ENCODE peak calls at places on chromosome 19, in ten cellular contexts. H is Peyer's patch, E is A549, L is uterus, C is IMR-90, J is spleen, K is vagina, O is suprapubic skin, X is tibial nerve, F is upper lobe of left lung. S is an unnamed sample.

GRCh38 chr19:3132971-3133792 is 2.7 kb upstream of the GNA15 start:
- DNase-seq in H (peak), E (no peak), L (no peak), C (peak), J (no peak), K (no peak), O (peak), X (peak), F (peak), S (no peak)

GRCh38 chr19:39778763-39779162 is at the start of gene LEUTX:
- DNase-seq in H (no peak), E (no peak), L (no peak), C (no peak), J (no peak), K (no peak), O (no peak), X (no peak), F (no peak), S (no peak)

GRCh38 chr19:58000677-58001076 is 1.9 kb downstream of the ZNF606 start:
- DNase-seq in H (no peak), E (no peak), L (no peak), C (no peak), J (no peak), K (no peak), O (no peak), X (no peak), F (no peak), S (no peak)

GRCh38 chr19:21751379-21751778 is 16.0 kb downstream of the ZNF100 start:
- DNase-seq in H (no peak), E (no peak), L (no peak), C (peak), J (no peak), K (no peak), O (no peak), X (no peak), F (no peak), S (no peak)

GRCh38 chr19:7915250-7916136 is 863 bp downstream of the TGFBR3L start:
- DNase-seq in H (no peak), E (no peak), L (no peak), C (no peak), J (no peak), K (no peak), O (no peak), X (no peak), F (peak), S (no peak)

GRCh38 chr19:46990998-46991676 is 28.5 kb upstream of the NPAS1 start:
- DNase-seq in H (peak), E (peak), L (peak), C (peak), J (peak), K (no peak), O (peak), X (peak), F (no peak), S (peak)

GRCh38 chr19:7931221-7932061 is 5.5 kb upstream of the CTXN1 start:
- DNase-seq in H (no peak), E (no peak), L (no peak), C (no peak), J (peak), K (no peak), O (no peak), X (no peak), F (peak), S (no peak)

GRCh38 chr19:11261902-11262839 is at the start of gene DOCK6:
- DNase-seq in H (peak), E (no peak), L (peak), C (no peak), J (peak), K (no peak), O (no peak), X (no peak), F (peak), S (peak)

GRCh38 chr19:29887498-29887897 is 54.5 kb upstream of the URI1 start:
- DNase-seq in H (peak), E (no peak), L (no peak), C (peak), J (peak), K (no peak), O (no peak), X (no peak), F (no peak), S (peak)

GRCh38 chr19:29694669-29695627 is 20.1 kb downstream of the C19orf12 start:
- DNase-seq in H (peak), E (peak), L (peak), C (peak), J (peak), K (no peak), O (peak), X (peak), F (peak), S (peak)

GRCh38 chr19:2912306-2912705 is 11.6 kb downstream of the ZNF57 start:
- DNase-seq in H (no peak), E (no peak), L (no peak), C (no peak), J (no peak), K (no peak), O (no peak), X (no peak), F (no peak), S (no peak)

GRCh38 chr19:7918615-7919421 is 1.3 kb upstream of the SNAPC2 start:
- DNase-seq in H (peak), E (no peak), L (no peak), C (no peak), J (peak), K (no peak), O (no peak), X (no peak), F (peak), S (no peak)

GRCh38 chr19:33267706-33268105 is 34.6 kb downstream of the CEBPA start:
- DNase-seq in H (no peak), E (no peak), L (no peak), C (no peak), J (peak), K (no peak), O (no peak), X (no peak), F (no peak), S (no peak)

GRCh38 chr19:7078007-7078406 is 8.5 kb downstream of the ZNF557 start:
- DNase-seq in H (no peak), E (no peak), L (no peak), C (no peak), J (no peak), K (no peak), O (no peak), X (no peak), F (no peak), S (no peak)

GRCh38 chr19:13842294-13843103 is 34.4 kb upstream of the NANOS3 start:
- DNase-seq in H (peak), E (no peak), L (peak), C (peak), J (peak), K (no peak), O (peak), X (peak), F (peak), S (peak)

GRCh38 chr19:9934132-9934950 is 2.0 kb downstream of the OLFM2 start:
- DNase-seq in H (peak), E (peak), L (peak), C (peak), J (peak), K (no peak), O (peak), X (peak), F (peak), S (peak)

GRCh38 chr19:8363803-8364771 is at the start of gene ANGPTL4:
- DNase-seq in H (peak), E (peak), L (peak), C (peak), J (peak), K (no peak), O (peak), X (peak), F (peak), S (peak)

GRCh38 chr19:670609-671075 is 5.5 kb upstream of the FSTL3 start:
- DNase-seq in H (no peak), E (peak), L (no peak), C (no peak), J (no peak), K (no peak), O (no peak), X (no peak), F (peak), S (no peak)

GRCh38 chr19:43562698-43563241 is 12.6 kb downstream of the XRCC1 start:
- DNase-seq in H (peak), E (no peak), L (peak), C (peak), J (peak), K (no peak), O (peak), X (peak), F (peak), S (peak)

GRCh38 chr19:32921624-32922023 is 50.1 kb downstream of the CEP89 start:
- DNase-seq in H (no peak), E (no peak), L (no peak), C (no peak), J (no peak), K (no peak), O (no peak), X (no peak), F (no peak), S (no peak)

GRCh38 chr19:33395561-33396550 is 22.3 kb downstream of the CEBPG start:
- DNase-seq in H (no peak), E (no peak), L (peak), C (peak), J (peak), K (no peak), O (peak), X (peak), F (peak), S (peak)

GRCh38 chr19:46955114-46955812 is 64.4 kb upstream of the NPAS1 start:
- DNase-seq in H (no peak), E (no peak), L (no peak), C (peak), J (no peak), K (no peak), O (no peak), X (no peak), F (no peak), S (peak)

GRCh38 chr19:42176649-42176989 is 40.9 kb downstream of the DEDD2 start:
- DNase-seq in H (peak), E (peak), L (no peak), C (no peak), J (no peak), K (no peak), O (no peak), X (no peak), F (peak), S (no peak)

GRCh38 chr19:37217533-37217854 is 520 bp upstream of the ZNF383 start:
- DNase-seq in H (no peak), E (no peak), L (no peak), C (no peak), J (no peak), K (no peak), O (no peak), X (no peak), F (no peak), S (no peak)

GRCh38 chr19:11387154-11388034 is 3.3 kb upstream of the EPOR start:
- DNase-seq in H (no peak), E (no peak), L (no peak), C (no peak), J (no peak), K (no peak), O (no peak), X (no peak), F (no peak), S (no peak)

GRCh38 chr19:55526216-55527196 is 10.4 kb downstream of the SBK2 start:
- DNase-seq in H (peak), E (peak), L (peak), C (peak), J (no peak), K (no peak), O (no peak), X (no peak), F (peak), S (peak)

GRCh38 chr19:3606174-3606689 is 443 bp downstream of the TBXA2R start:
- DNase-seq in H (peak), E (no peak), L (no peak), C (no peak), J (peak), K (no peak), O (peak), X (no peak), F (peak), S (no peak)

GRCh38 chr19:55519461-55520311 is 17.2 kb downstream of the SBK2 start:
- DNase-seq in H (no peak), E (peak), L (no peak), C (peak), J (no peak), K (no peak), O (no peak), X (no peak), F (no peak), S (no peak)

GRCh38 chr19:54201172-54201701 is 579 bp downstream of the RPS9 start:
- DNase-seq in H (no peak), E (no peak), L (no peak), C (no peak), J (peak), K (no peak), O (no peak), X (no peak), F (no peak), S (no peak)

GRCh38 chr19:29271911-29272310 is 59.0 kb upstream of the UQCRFS1 start:
- DNase-seq in H (no peak), E (no peak), L (no peak), C (no peak), J (no peak), K (peak), O (no peak), X (no peak), F (no peak), S (no peak)

GRCh38 chr19:4916292-4917082 is 7.2 kb downstream of the UHRF1 start:
- DNase-seq in H (peak), E (no peak), L (no peak), C (no peak), J (peak), K (no peak), O (peak), X (no peak), F (peak), S (no peak)
- TF ChIP-seq POLR2A in H (no peak), E (no peak), L (no peak), C (no peak), J (no peak), K (no peak), O (no peak), X (no peak), F (peak), S (no peak)

GRCh38 chr19:34428549-34429285 is 536 bp downstream of the UBA2 start:
- DNase-seq in H (peak), E (peak), L (peak), C (peak), J (no peak), K (no peak), O (no peak), X (peak), F (peak), S (peak)
- H3K4me3 ChIP-seq in H (peak), E (peak), L (peak), C (peak), J (peak), K (peak), O (peak), X (peak), F (peak), S (peak)

GRCh38 chr19:49556412-49557398 is 23.7 kb downstream of the NOSIP start:
- DNase-seq in H (peak), E (no peak), L (no peak), C (no peak), J (no peak), K (no peak), O (no peak), X (no peak), F (peak), S (no peak)

GRCh38 chr19:49552749-49553148 is 24.9 kb downstream of the RCN3 start:
- DNase-seq in H (no peak), E (no peak), L (no peak), C (no peak), J (no peak), K (no peak), O (no peak), X (no peak), F (no peak), S (no peak)

GRCh38 chr19:49555600-49556411 is 24.6 kb downstream of the NOSIP start:
- DNase-seq in H (peak), E (peak), L (peak), C (no peak), J (peak), K (no peak), O (no peak), X (peak), F (peak), S (peak)

GRCh38 chr19:49553451-49554271 is 25.9 kb downstream of the RCN3 start:
- DNase-seq in H (peak), E (no peak), L (no peak), C (peak), J (no peak), K (no peak), O (no peak), X (no peak), F (no peak), S (no peak)

GRCh38 chr19:49554701-49555181 is 25.6 kb downstream of the NOSIP start:
- DNase-seq in H (peak), E (no peak), L (no peak), C (no peak), J (peak), K (no peak), O (no peak), X (no peak), F (no peak), S (no peak)
- H3K27ac ChIP-seq in H (peak), E (no peak), L (peak), C (no peak), J (peak), K (peak), O (peak), X (peak), F (peak), S (peak)

DNA sequence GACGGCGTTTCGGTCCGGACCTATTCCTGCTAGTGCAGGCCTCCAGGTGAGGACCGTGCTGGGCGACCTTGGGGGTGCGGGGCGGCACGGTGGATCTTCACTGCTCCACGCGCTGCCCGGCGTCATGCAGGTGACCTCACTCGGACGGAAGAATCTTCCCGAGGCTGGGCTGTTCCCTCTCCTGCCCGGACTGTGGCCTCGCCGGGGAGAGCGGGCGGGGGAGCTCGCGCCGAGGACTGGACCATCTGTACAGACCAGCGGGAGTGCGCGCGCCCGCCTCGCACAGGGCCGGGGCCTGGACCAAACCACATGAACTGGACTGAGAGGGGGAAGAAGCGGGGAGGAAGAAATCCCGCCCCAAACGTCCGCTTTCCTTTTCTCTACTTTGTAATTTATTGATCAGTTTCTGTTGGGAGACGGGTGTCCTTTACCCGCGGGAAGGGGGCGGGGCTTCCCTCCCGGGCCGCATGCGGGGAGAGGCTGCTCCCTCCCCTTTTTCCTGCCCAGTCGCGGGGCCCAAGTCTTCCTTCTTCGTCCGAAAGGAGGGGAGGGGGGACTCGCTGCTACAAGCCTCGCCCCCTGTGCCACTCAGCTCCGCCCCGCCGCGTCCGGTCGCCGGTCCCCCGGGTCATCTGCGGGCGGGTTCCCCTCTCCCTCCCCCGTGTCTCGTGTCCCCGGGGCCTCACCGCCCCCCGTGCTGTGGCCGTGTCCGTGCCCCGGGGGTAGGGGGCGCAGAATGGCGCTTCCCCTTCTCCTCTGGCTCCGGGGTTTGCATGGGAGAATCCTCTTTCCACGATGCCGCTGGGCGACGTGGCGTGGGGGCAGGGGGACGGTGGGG is 4.9 kb downstream of the HRC start:
- DNase-seq in H (peak), E (peak), L (peak), C (peak), J (peak), K (no peak), O (peak), X (peak), F (peak), S (peak)
- TF ChIP-seq POLR2A in H (peak), E (peak), L (peak), C (no peak), J (no peak), K (peak), O (no peak), X (no peak), F (peak), S (no peak)

GRCh38 chr19:45911291-45911690 is 3.3 kb downstream of the NANOS2 start:
- DNase-seq in H (no peak), E (no peak), L (no peak), C (no peak), J (no peak), K (no peak), O (no peak), X (no peak), F (no peak), S (no peak)
- H3K4me3 ChIP-seq in H (no peak), E (no peak), L (no peak), C (no peak), J (no peak), K (no peak), O (no peak), X (no peak), F (no peak), S (no peak)

GRCh38 chr19:17679526-17680234 is 8.5 kb downstream of the UNC13A start:
- DNase-seq in H (no peak), E (no peak), L (no peak), C (no peak), J (no peak), K (no peak), O (no peak), X (no peak), F (no peak), S (no peak)

GRCh38 chr19:17683078-17683477 is 5.1 kb downstream of the UNC13A start:
- DNase-seq in H (no peak), E (no peak), L (no peak), C (no peak), J (no peak), K (no peak), O (no peak), X (no peak), F (no peak), S (no peak)

GRCh38 chr19:17680235-17680722 is 7.9 kb downstream of the UNC13A start:
- DNase-seq in H (peak), E (peak), L (peak), C (peak), J (peak), K (no peak), O (peak), X (peak), F (peak), S (peak)

GRCh38 chr19:17682273-17682672 is 5.9 kb downstream of the UNC13A start:
- DNase-seq in H (no peak), E (no peak), L (no peak), C (no peak), J (no peak), K (no peak), O (no peak), X (no peak), F (no peak), S (no peak)

DNA sequence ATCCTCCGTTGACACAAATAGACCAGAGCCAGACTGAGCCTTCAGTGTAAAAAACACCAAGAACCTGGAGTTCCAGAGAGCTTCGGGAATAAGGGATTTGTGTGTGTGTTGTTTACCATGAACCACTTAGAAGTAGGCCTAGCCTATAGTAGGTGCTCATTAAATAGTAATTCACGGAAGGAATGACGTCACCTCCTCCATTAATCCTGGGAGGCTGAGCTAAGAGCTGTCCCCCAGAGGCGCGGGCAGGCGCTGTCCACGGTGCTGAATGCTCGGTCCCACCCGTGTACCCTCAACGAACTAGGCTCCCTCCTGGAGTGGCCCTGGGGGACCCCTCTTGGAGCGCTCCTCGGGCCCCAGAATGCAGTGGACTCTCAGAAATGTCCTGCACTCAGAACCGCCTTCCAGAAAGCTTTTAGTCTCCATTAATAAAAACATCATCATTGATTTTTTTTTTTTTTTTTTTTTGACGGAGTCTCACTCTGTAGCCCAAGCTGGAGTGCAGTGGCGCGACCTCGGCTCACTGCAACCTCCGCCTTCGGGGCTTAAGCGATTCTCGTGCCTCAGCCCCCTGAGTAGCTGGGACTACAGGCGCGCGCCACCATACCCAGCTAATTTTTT is 6.5 kb downstream of the UNC13A start:
- DNase-seq in H (no peak), E (no peak), L (no peak), C (peak), J (no peak), K (no peak), O (no peak), X (no peak), F (peak), S (peak)
- H3K27ac ChIP-seq in H (no peak), E (no peak), L (no peak), C (no peak), J (no peak), K (no peak), O (no peak), X (no peak), F (no peak), S (no peak)

S was measured in testis.